ENCODE peak calls at places on chromosomes 16 and 17, in seven cellular contexts. One of them, this sample, is unnamed.

GRCh38 chr17:55825213-55825612 is 74.4 kb downstream of the PCTP start:
- DNase-seq in left ventricle myocardium inferior: no peak
- DNase-seq in Peyer's patch: no peak
- DNase-seq in PC-9: no peak
- DNase-seq in tibial artery: no peak
- DNase-seq in PC-3: peak; percentile 55
- DNase-seq in heart right ventricle: no peak
- DNase-seq in this sample: no peak

GRCh38 chr17:17906418-17907215 is 65.6 kb downstream of the TOM1L2 start:
- DNase-seq in tibial artery: no peak
- DNase-seq in PC-9: no peak
- DNase-seq in left ventricle myocardium inferior: no peak
- DNase-seq in PC-3: peak; percentile 12
- DNase-seq in heart right ventricle: no peak
- DNase-seq in Peyer's patch: no peak
- DNase-seq in this sample: no peak

GRCh38 chr17:3557768-3558583 is at the start of gene TRPV3:
- DNase-seq in heart right ventricle: no peak
- DNase-seq in tibial artery: no peak
- DNase-seq in left ventricle myocardium inferior: no peak
- DNase-seq in Peyer's patch: peak; percentile 80
- DNase-seq in PC-3: peak; percentile 65
- DNase-seq in PC-9: peak; percentile 97
- DNase-seq in this sample: no peak

GRCh38 chr17:76383645-76384221 is 676 bp upstream of the SPHK1 start:
- DNase-seq in PC-9: no peak
- DNase-seq in PC-3: peak; percentile 37
- DNase-seq in tibial artery: no peak
- DNase-seq in Peyer's patch: peak; percentile 38
- DNase-seq in heart right ventricle: peak; percentile 66
- DNase-seq in left ventricle myocardium inferior: peak; percentile 56
- DNase-seq in this sample: no peak

GRCh38 chr16:56997931-56998330 is 8.6 kb downstream of the NLRC5 start:
- DNase-seq in tibial artery: no peak
- DNase-seq in PC-3: no peak
- DNase-seq in heart right ventricle: no peak
- DNase-seq in Peyer's patch: no peak
- DNase-seq in PC-9: no peak
- DNase-seq in left ventricle myocardium inferior: no peak
- DNase-seq in this sample: no peak

GRCh38 chr16:13957197-13958078 is 37.5 kb downstream of the ERCC4 start:
- DNase-seq in tibial artery: peak; percentile 87
- DNase-seq in left ventricle myocardium inferior: peak; percentile 41
- DNase-seq in PC-9: peak; percentile 86
- DNase-seq in heart right ventricle: peak; percentile 54
- DNase-seq in PC-3: peak; percentile 88
- DNase-seq in Peyer's patch: peak; percentile 62
- DNase-seq in this sample: peak; percentile 91

GRCh38 chr17:39199986-39200879 is at the start of gene RPL19:
- DNase-seq in PC-3: peak; percentile 86
- DNase-seq in Peyer's patch: peak; percentile 89
- DNase-seq in heart right ventricle: peak; percentile 93
- DNase-seq in PC-9: peak; percentile 74
- DNase-seq in tibial artery: peak; percentile 94
- DNase-seq in left ventricle myocardium inferior: peak; percentile 88
- DNase-seq in this sample: peak; percentile 95

GRCh38 chr16:68396481-68396880 is 51.8 kb downstream of the SMPD3 start:
- DNase-seq in left ventricle myocardium inferior: no peak
- DNase-seq in tibial artery: no peak
- DNase-seq in heart right ventricle: no peak
- DNase-seq in PC-9: peak; percentile 43
- DNase-seq in PC-3: peak; percentile 55
- DNase-seq in Peyer's patch: peak; percentile 47
- DNase-seq in this sample: no peak

GRCh38 chr17:9022553-9023388 is 1.5 kb downstream of the NTN1 start:
- DNase-seq in left ventricle myocardium inferior: peak; percentile 18
- DNase-seq in heart right ventricle: no peak
- DNase-seq in Peyer's patch: no peak
- DNase-seq in PC-3: no peak
- DNase-seq in PC-9: no peak
- DNase-seq in tibial artery: no peak
- DNase-seq in this sample: no peak

GRCh38 chr16:807345-808251 is 7.1 kb upstream of the GNG13 start:
- DNase-seq in heart right ventricle: peak; percentile 92
- DNase-seq in PC-9: peak; percentile 96
- DNase-seq in tibial artery: peak; percentile 85
- DNase-seq in Peyer's patch: peak; percentile 91
- DNase-seq in left ventricle myocardium inferior: peak; percentile 94
- DNase-seq in PC-3: peak; percentile 87
- DNase-seq in this sample: peak; percentile 95

GRCh38 chr17:59897090-59897489 is 4.2 kb downstream of the RPS6KB1 start:
- DNase-seq in PC-3: peak; percentile 23
- DNase-seq in heart right ventricle: no peak
- DNase-seq in tibial artery: no peak
- DNase-seq in Peyer's patch: no peak
- DNase-seq in left ventricle myocardium inferior: no peak
- DNase-seq in PC-9: no peak
- DNase-seq in this sample: no peak

GRCh38 chr16:56190903-56191806 is at the start of gene GNAO1:
- DNase-seq in PC-3: peak; percentile 5
- DNase-seq in heart right ventricle: peak; percentile 72
- DNase-seq in Peyer's patch: peak; percentile 31
- DNase-seq in tibial artery: peak; percentile 52
- DNase-seq in left ventricle myocardium inferior: peak; percentile 81
- DNase-seq in PC-9: peak; percentile 58
- DNase-seq in this sample: peak; percentile 64

GRCh38 chr17:223723-224471 is 42.4 kb upstream of the DOC2B start:
- DNase-seq in heart right ventricle: no peak
- DNase-seq in Peyer's patch: no peak
- DNase-seq in tibial artery: peak; percentile 8
- DNase-seq in left ventricle myocardium inferior: peak; percentile 9
- DNase-seq in PC-9: no peak
- DNase-seq in PC-3: no peak
- DNase-seq in this sample: no peak

GRCh38 chr17:77572065-77572601 is 386.4 kb upstream of the TNRC6C start:
- DNase-seq in Peyer's patch: no peak
- DNase-seq in left ventricle myocardium inferior: no peak
- DNase-seq in tibial artery: no peak
- DNase-seq in PC-9: no peak
- DNase-seq in heart right ventricle: no peak
- DNase-seq in PC-3: no peak
- DNase-seq in this sample: no peak

GRCh38 chr17:13746379-13746778 is 144.7 kb upstream of the HS3ST3A1 start:
- DNase-seq in PC-3: no peak
- DNase-seq in heart right ventricle: peak; percentile 23
- DNase-seq in tibial artery: no peak
- DNase-seq in Peyer's patch: no peak
- DNase-seq in left ventricle myocardium inferior: peak; percentile 23
- DNase-seq in PC-9: no peak
- DNase-seq in this sample: no peak

GRCh38 chr17:39739885-39740356 is 2.2 kb downstream of the GRB7 start:
- DNase-seq in heart right ventricle: no peak
- DNase-seq in left ventricle myocardium inferior: no peak
- DNase-seq in PC-9: peak; percentile 37
- DNase-seq in PC-3: peak; percentile 28
- DNase-seq in Peyer's patch: no peak
- DNase-seq in tibial artery: no peak
- DNase-seq in this sample: no peak

GRCh38 chr17:50198026-50198669 is 3.3 kb downstream of the COL1A1 start:
- DNase-seq in tibial artery: peak; percentile 77
- DNase-seq in left ventricle myocardium inferior: no peak
- DNase-seq in PC-9: peak; percentile 52
- DNase-seq in PC-3: peak; percentile 91
- DNase-seq in heart right ventricle: peak; percentile 61
- DNase-seq in Peyer's patch: peak; percentile 53
- DNase-seq in this sample: peak; percentile 79
- H3K4me1 ChIP-seq in tibial artery: peaks cover 50% of the 10 kb centered on the region
- H3K4me1 ChIP-seq in left ventricle myocardium inferior: peaks cover 42% of the 10 kb centered on the region
- H3K4me1 ChIP-seq in PC-9: peaks cover 22% of the 10 kb centered on the region
- H3K4me1 ChIP-seq in PC-3: peaks cover 18% of the 10 kb centered on the region
- H3K4me1 ChIP-seq in heart right ventricle: peaks cover 39% of the 10 kb centered on the region
- H3K4me1 ChIP-seq in Peyer's patch: no peaks in the 10 kb centered on the region
- H3K4me1 ChIP-seq in this sample: peaks cover 39% of the 10 kb centered on the region

GRCh38 chr17:50919321-50920040 is 53.3 kb upstream of the TOB1 start:
- DNase-seq in tibial artery: peak; percentile 82
- DNase-seq in left ventricle myocardium inferior: peak; percentile 86
- DNase-seq in heart right ventricle: peak; percentile 93
- DNase-seq in Peyer's patch: peak; percentile 34
- DNase-seq in PC-3: peak; percentile 95
- DNase-seq in PC-9: peak; percentile 95
- DNase-seq in this sample: peak; percentile 87
- H3K27ac ChIP-seq in tibial artery: peak overlapping the region; percentile 43
- H3K27ac ChIP-seq in left ventricle myocardium inferior: peak overlapping the region; percentile 88
- H3K27ac ChIP-seq in heart right ventricle: peak overlapping the region; percentile 75
- H3K27ac ChIP-seq in Peyer's patch: peak overlapping the region; percentile 95
- H3K27ac ChIP-seq in PC-3: peak overlapping the region; percentile 73
- H3K27ac ChIP-seq in PC-9: peak overlapping the region; percentile 63
- H3K27ac ChIP-seq in this sample: peak overlapping the region; percentile 68

GRCh38 chr16:2969545-2970521 is 685 bp downstream of the PAQR4 start:
- DNase-seq in heart right ventricle: peak; percentile 55
- DNase-seq in left ventricle myocardium inferior: peak; percentile 59
- DNase-seq in tibial artery: peak; percentile 38
- DNase-seq in PC-3: peak; percentile 66
- DNase-seq in PC-9: peak; percentile 88
- DNase-seq in Peyer's patch: peak; percentile 61
- DNase-seq in this sample: peak; percentile 62

GRCh38 chr16:2968368-2968737 is 795 bp upstream of the PAQR4 start:
- DNase-seq in left ventricle myocardium inferior: no peak
- DNase-seq in heart right ventricle: no peak
- DNase-seq in PC-3: no peak
- DNase-seq in Peyer's patch: peak; percentile 45
- DNase-seq in PC-9: no peak
- DNase-seq in tibial artery: no peak
- DNase-seq in this sample: no peak

GRCh38 chr16:2967721-2968161 is 1.4 kb upstream of the PAQR4 start:
- DNase-seq in Peyer's patch: no peak
- DNase-seq in PC-9: no peak
- DNase-seq in left ventricle myocardium inferior: no peak
- DNase-seq in tibial artery: no peak
- DNase-seq in PC-3: no peak
- DNase-seq in heart right ventricle: no peak
- DNase-seq in this sample: no peak

GRCh38 chr16:2970563-2970962 is 1.4 kb downstream of the PAQR4 start:
- DNase-seq in heart right ventricle: no peak
- DNase-seq in PC-9: no peak
- DNase-seq in left ventricle myocardium inferior: no peak
- DNase-seq in Peyer's patch: no peak
- DNase-seq in PC-3: no peak
- DNase-seq in tibial artery: no peak
- DNase-seq in this sample: no peak

GRCh38 chr16:2968738-2969544 is at the start of gene PAQR4:
- DNase-seq in Peyer's patch: peak; percentile 83
- DNase-seq in left ventricle myocardium inferior: peak; percentile 89
- DNase-seq in PC-3: peak; percentile 92
- DNase-seq in heart right ventricle: peak; percentile 83
- DNase-seq in tibial artery: peak; percentile 73
- DNase-seq in PC-9: peak; percentile 95
- DNase-seq in this sample: peak; percentile 84
- TF ChIP-seq CTCF in Peyer's patch: no peak
- TF ChIP-seq CTCF in left ventricle myocardium inferior: peak; percentile 23
- TF ChIP-seq CTCF in PC-3: no peak
- TF ChIP-seq CTCF in heart right ventricle: no peak
- TF ChIP-seq CTCF in tibial artery: no peak
- TF ChIP-seq CTCF in PC-9: no peak
- TF ChIP-seq CTCF in this sample: no peak

DNA sequence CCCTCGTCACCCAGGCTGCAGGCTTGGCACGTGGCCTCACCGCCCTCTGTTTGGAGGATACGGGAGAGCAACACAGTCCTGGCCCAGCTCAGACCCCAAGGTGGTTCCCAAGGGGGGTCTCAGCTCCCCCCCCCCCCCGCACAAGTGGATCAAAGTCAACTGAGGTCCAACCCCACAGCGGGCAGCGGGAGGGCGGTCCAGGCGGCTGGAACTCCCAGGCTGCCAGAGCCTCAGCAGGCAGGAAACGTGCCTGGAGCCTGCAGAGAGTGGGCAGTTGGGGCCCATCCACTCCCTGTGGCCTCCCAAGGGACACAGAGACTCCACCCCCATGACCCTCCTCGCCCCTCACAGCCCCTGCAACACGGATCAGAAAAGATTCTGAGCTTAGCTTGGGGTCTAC is 36.7 kb downstream of the PIEZO1 start:
- DNase-seq in PC-3: no peak
- DNase-seq in Peyer's patch: no peak
- DNase-seq in tibial artery: no peak
- DNase-seq in left ventricle myocardium inferior: no peak
- DNase-seq in PC-9: no peak
- DNase-seq in heart right ventricle: no peak
- DNase-seq in this sample: no peak
- H3K4me1 ChIP-seq in PC-3: no peaks in the 10 kb centered on the region
- H3K4me1 ChIP-seq in Peyer's patch: no peaks in the 10 kb centered on the region
- H3K4me1 ChIP-seq in tibial artery: no peaks in the 10 kb centered on the region
- H3K4me1 ChIP-seq in left ventricle myocardium inferior: peaks cover 41% of the 10 kb centered on the region
- H3K4me1 ChIP-seq in PC-9: peaks cover 2% of the 10 kb centered on the region
- H3K4me1 ChIP-seq in heart right ventricle: peaks cover 36% of the 10 kb centered on the region
- H3K4me1 ChIP-seq in this sample: peaks cover 37% of the 10 kb centered on the region

GRCh38 chr16:11139624-11140375 is 116.2 kb downstream of the SOCS1 start:
- DNase-seq in heart right ventricle: no peak
- DNase-seq in tibial artery: peak; percentile 48
- DNase-seq in PC-3: no peak
- DNase-seq in Peyer's patch: no peak
- DNase-seq in PC-9: no peak
- DNase-seq in left ventricle myocardium inferior: no peak
- DNase-seq in this sample: no peak
- H3K27ac ChIP-seq in heart right ventricle: peak overlapping the region; percentile 27
- H3K27ac ChIP-seq in tibial artery: peak overlapping the region; percentile 42
- H3K27ac ChIP-seq in PC-3: no peak overlapping the region
- H3K27ac ChIP-seq in Peyer's patch: no peak overlapping the region
- H3K27ac ChIP-seq in PC-9: no peak overlapping the region
- H3K27ac ChIP-seq in left ventricle myocardium inferior: peak overlapping the region; percentile 50
- H3K27ac ChIP-seq in this sample: peak overlapping the region; percentile 68

DNA sequence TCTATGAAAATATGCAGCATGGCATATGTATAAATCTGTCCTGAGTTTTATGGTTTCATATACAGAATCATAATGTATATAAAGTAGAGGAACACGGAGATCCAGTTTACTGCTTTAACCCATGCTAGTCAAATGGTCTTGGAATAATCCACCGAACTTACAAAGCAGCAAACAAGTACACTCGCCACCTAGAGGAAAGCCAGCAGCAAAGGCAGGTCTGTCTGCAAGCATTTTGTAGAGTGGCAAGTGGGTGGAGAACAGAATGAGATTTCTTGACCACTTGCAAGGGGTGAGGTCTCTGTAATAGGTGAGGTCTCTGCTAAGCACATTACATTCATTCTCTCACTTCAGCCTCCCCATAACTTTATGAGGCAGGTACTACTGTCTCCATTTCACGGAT is 308.3 kb downstream of the CA10 start:
- DNase-seq in PC-3: peak; percentile 50
- DNase-seq in tibial artery: no peak
- DNase-seq in PC-9: no peak
- DNase-seq in heart right ventricle: no peak
- DNase-seq in Peyer's patch: no peak
- DNase-seq in left ventricle myocardium inferior: no peak
- DNase-seq in this sample: no peak
- TF ChIP-seq CTCF in PC-3: peak; percentile 66
- TF ChIP-seq CTCF in tibial artery: no peak
- TF ChIP-seq CTCF in PC-9: no peak
- TF ChIP-seq CTCF in heart right ventricle: no peak
- TF ChIP-seq CTCF in Peyer's patch: no peak
- TF ChIP-seq CTCF in left ventricle myocardium inferior: no peak
- TF ChIP-seq CTCF in this sample: no peak

GRCh38 chr17:57940653-57941329 is 14.4 kb downstream of the CUEDC1 start:
- DNase-seq in Peyer's patch: no peak
- DNase-seq in PC-3: peak; percentile 86
- DNase-seq in heart right ventricle: no peak
- DNase-seq in PC-9: no peak
- DNase-seq in tibial artery: no peak
- DNase-seq in left ventricle myocardium inferior: no peak
- DNase-seq in this sample: no peak
- H3K4me1 ChIP-seq in Peyer's patch: no peaks in the 10 kb centered on the region
- H3K4me1 ChIP-seq in PC-3: peaks cover 61% of the 10 kb centered on the region
- H3K4me1 ChIP-seq in heart right ventricle: peaks cover 86% of the 10 kb centered on the region
- H3K4me1 ChIP-seq in PC-9: peaks cover 48% of the 10 kb centered on the region
- H3K4me1 ChIP-seq in tibial artery: peaks cover 26% of the 10 kb centered on the region
- H3K4me1 ChIP-seq in left ventricle myocardium inferior: peaks cover 100% of the 10 kb centered on the region
- H3K4me1 ChIP-seq in this sample: peaks cover 94% of the 10 kb centered on the region